ENCODE peak calls at places on chromosomes 1 and 21, in six cellular contexts. Q is activated CD4-positive, alpha-beta T cell treated with anti-CD3 and anti-CD28 coated beads, Interleukin-2, amount 50 U/mL, for 24 hours; M is IMR-90; N is GM04504; H is mucosa of descending colon; A is stimulated activated naive CD8-positive, alpha-beta T cell treated with anti-CD3 and anti-CD28 coated beads, Interleukin-15, amount 100 ng/mL, for 72 hours. I is an unnamed sample.

GRCh38 chr1:57163332-57163731 is 197.5 kb upstream of the C8B start:
- DNase-seq in Q (no peak), M (no peak), N (no peak), H (no peak), A (no peak), I (no peak)

GRCh38 chr1:232954594-232955365 is 4.4 kb downstream of the NTPCR start:
- DNase-seq in Q (no peak), M (peak; percentile 47), N (no peak), H (no peak), A (no peak), I (no peak)

GRCh38 chr1:106880226-106880625 is 176.2 kb upstream of the PRMT6 start:
- DNase-seq in Q (no peak), M (no peak), N (no peak), H (no peak), A (no peak), I (no peak)

GRCh38 chr1:8740034-8740449 is 77.4 kb downstream of the RERE start:
- DNase-seq in Q (no peak), M (peak; percentile 98), N (no peak), H (no peak), A (no peak), I (no peak)

GRCh38 chr1:238950786-238951185 is 435.6 kb upstream of the CHRM3 start:
- DNase-seq in Q (no peak), M (no peak), N (no peak), H (no peak), A (no peak), I (no peak)

GRCh38 chr21:43304206-43304605 is 122.7 kb downstream of the SIK1 start:
- DNase-seq in Q (no peak), M (no peak), N (no peak), H (no peak), A (no peak), I (no peak)

GRCh38 chr1:3652538-3653285 is 396 bp downstream of the TP73 start:
- DNase-seq in Q (no peak), M (no peak), N (no peak), H (no peak), A (no peak), I (peak; percentile 58)

GRCh38 chr1:90715334-90715733 is 1.8 kb downstream of the BARHL2 start:
- DNase-seq in Q (no peak), M (no peak), N (no peak), H (no peak), A (no peak), I (no peak)

GRCh38 chr1:46168463-46168862 is 6.4 kb upstream of the TSPAN1 start:
- DNase-seq in Q (no peak), M (peak; percentile 30), N (no peak), H (no peak), A (no peak), I (no peak)

GRCh38 chr1:61270761-61271411 is 188.5 kb downstream of the NFIA start:
- DNase-seq in Q (no peak), M (peak; percentile 71), N (no peak), H (no peak), A (no peak), I (no peak)

GRCh38 chr1:194181845-194182244 is 995.4 kb upstream of the B3GALT2 start:
- DNase-seq in Q (no peak), M (no peak), N (no peak), H (no peak), A (no peak), I (no peak)

GRCh38 chr21:36804867-36805611 is 106.1 kb downstream of the SIM2 start:
- DNase-seq in Q (no peak), M (no peak), N (no peak), H (no peak), A (no peak), I (no peak)

GRCh38 chr1:207240325-207241095 is 81.0 kb upstream of the CD55 start:
- DNase-seq in Q (no peak), M (peak; percentile 38), N (no peak), H (no peak), A (no peak), I (no peak)

GRCh38 chr1:8903908-8904650 is 25.6 kb upstream of the ENO1 start:
- DNase-seq in Q (no peak), M (peak; percentile 96), N (peak; percentile 95), H (no peak), A (no peak), I (no peak)

GRCh38 chr1:178937770-178938169 is 66.9 kb upstream of the ANGPTL1 start:
- DNase-seq in Q (no peak), M (no peak), N (no peak), H (no peak), A (no peak), I (no peak)

GRCh38 chr1:49240709-49241221 is 464.1 kb upstream of the BEND5 start:
- DNase-seq in Q (no peak), M (no peak), N (no peak), H (no peak), A (no peak), I (no peak)

GRCh38 chr1:206455681-206456344 is 14.5 kb upstream of the IKBKE start:
- DNase-seq in Q (no peak), M (no peak), N (no peak), H (no peak), A (no peak), I (no peak)

GRCh38 chr1:63914241-63914640 is 140.4 kb downstream of the ROR1 start:
- DNase-seq in Q (no peak), M (no peak), N (no peak), H (no peak), A (no peak), I (no peak)

GRCh38 chr1:185574139-185574835 is 159.9 kb upstream of the HMCN1 start:
- DNase-seq in Q (no peak), M (no peak), N (no peak), H (no peak), A (no peak), I (no peak)

GRCh38 chr1:70084314-70084915 is 121.0 kb downstream of the LRRC40 start:
- DNase-seq in Q (no peak), M (peak; percentile 41), N (no peak), H (no peak), A (no peak), I (no peak)

GRCh38 chr1:42679364-42679983 is 2.7 kb upstream of the YBX1 start:
- DNase-seq in Q (no peak), M (peak; percentile 67), N (peak; percentile 51), H (no peak), A (no peak), I (no peak)

GRCh38 chr1:161139765-161140164 is 7.3 kb upstream of the DEDD start:
- DNase-seq in Q (peak; percentile 32), M (peak; percentile 57), N (no peak), H (peak; percentile 80), A (no peak), I (no peak)

GRCh38 chr1:233790662-233791371 is 113.7 kb upstream of the SLC35F3 start:
- DNase-seq in Q (peak; percentile 17), M (peak; percentile 34), N (peak; percentile 39), H (peak; percentile 25), A (peak; percentile 13), I (peak; percentile 21)

GRCh38 chr1:203324103-203325003 is 19.0 kb downstream of the BTG2 start:
- DNase-seq in Q (peak; percentile 30), M (no peak), N (no peak), H (peak; percentile 57), A (peak; percentile 69), I (no peak)

GRCh38 chr1:18716785-18717678 is 86.4 kb downstream of the PAX7 start:
- DNase-seq in Q (no peak), M (no peak), N (no peak), H (no peak), A (no peak), I (no peak)

GRCh38 chr1:218816999-218817398 is 356.7 kb upstream of the LYPLAL1 start:
- DNase-seq in Q (no peak), M (no peak), N (no peak), H (no peak), A (no peak), I (no peak)

GRCh38 chr1:99674665-99675064 is 28.8 kb downstream of the PALMD start:
- DNase-seq in Q (no peak), M (peak; percentile 44), N (no peak), H (no peak), A (no peak), I (no peak)

GRCh38 chr1:26949926-26950319 is 10.3 kb downstream of the KDF1 start:
- DNase-seq in Q (no peak), M (no peak), N (no peak), H (no peak), A (no peak), I (no peak)

GRCh38 chr1:207869859-207870258 is 41.1 kb downstream of the CD34 start:
- DNase-seq in Q (no peak), M (no peak), N (no peak), H (peak; percentile 58), A (no peak), I (no peak)

GRCh38 chr1:110040548-110040947 is 6.1 kb downstream of the STRIP1 start:
- DNase-seq in Q (no peak), M (no peak), N (no peak), H (no peak), A (no peak), I (no peak)

GRCh38 chr21:14773777-14774345 is 227.7 kb upstream of the SAMSN1 start:
- DNase-seq in Q (peak; percentile 51), M (no peak), N (no peak), H (peak; percentile 94), A (peak; percentile 43), I (no peak)

GRCh38 chr1:174965006-174965971 is 34.5 kb upstream of the CACYBP start:
- DNase-seq in Q (no peak), M (peak; percentile 7), N (no peak), H (peak; percentile 61), A (no peak), I (no peak)

GRCh38 chr1:159171688-159172501 is 480 bp downstream of the CADM3 start:
- DNase-seq in Q (no peak), M (no peak), N (no peak), H (no peak), A (no peak), I (no peak)

GRCh38 chr1:156119503-156120209 is 5.1 kb downstream of the LMNA start:
- DNase-seq in Q (no peak), M (peak; percentile 76), N (no peak), H (peak; percentile 70), A (no peak), I (peak; percentile 44)

GRCh38 chr1:25924454-25924853 is 18.2 kb upstream of the STMN1 start:
- DNase-seq in Q (no peak), M (no peak), N (no peak), H (no peak), A (no peak), I (no peak)

GRCh38 chr1:2985694-2986548 is 35.3 kb upstream of the ACTRT2 start:
- DNase-seq in Q (no peak), M (no peak), N (no peak), H (no peak), A (no peak), I (no peak)

GRCh38 chr1:77783141-77783540 is 3.7 kb downstream of the MIGA1 start:
- DNase-seq in Q (no peak), M (no peak), N (no peak), H (no peak), A (no peak), I (no peak)

GRCh38 chr1:18738126-18738525 is 107.5 kb downstream of the PAX7 start:
- DNase-seq in Q (no peak), M (no peak), N (no peak), H (no peak), A (no peak), I (no peak)

GRCh38 chr1:90045853-90046563 is 51.1 kb downstream of the ZNF326 start:
- DNase-seq in Q (no peak), M (peak; percentile 21), N (no peak), H (no peak), A (peak; percentile 21), I (no peak)